ENCODE peak calls at places on chromosomes 4 and X, in seven cellular contexts. G is activated gamma-delta T cell treated with Interleukin-2 at 50 U/mL for 16 hours; F is activated CD4-positive, alpha-beta T cell treated with anti-CD3 and anti-CD28 coated beads, Interleukin-2, amount 50 U/mL, for 4 hours; K is right atrium auricular region; C is glomerular endothelial cell; S is NCI-H2107; Y is GM12892. A is an unnamed sample.

GRCh38 chr4:87497141-87497540 is 32.0 kb downstream of the SPARCL1 start:
- DNase-seq in G (no peak), Y (no peak), S (no peak), C (no peak), F (no peak), K (no peak), A (no peak)

GRCh38 chr4:115972967-115973366 is 859.5 kb upstream of the NDST4 start:
- DNase-seq in C (no peak), K (no peak), F (no peak), G (no peak), Y (no peak), S (no peak), A (no peak)

GRCh38 chr4:29309050-29309449 is 1411.1 kb upstream of the PCDH7 start:
- DNase-seq in S (no peak), G (no peak), K (no peak), Y (no peak), F (no peak), C (no peak), A (no peak)

GRCh38 chrX:29851971-29852605 is 363.3 kb upstream of the MAGEB2 start:
- DNase-seq in K (no peak), C (no peak), G (no peak), S (no peak), Y (no peak), F (no peak), A (no peak)

GRCh38 chr4:98710831-98711230 is 52.4 kb upstream of the TSPAN5 start:
- DNase-seq in Y (no peak), K (no peak), F (no peak), G (no peak), C (no peak), S (no peak), A (no peak)

GRCh38 chr4:171342646-171343045 is 470.6 kb upstream of the GALNTL6 start:
- DNase-seq in S (no peak), C (no peak), Y (no peak), K (no peak), F (no peak), G (no peak), A (no peak)

GRCh38 chr4:55004831-55005230 is 120.6 kb downstream of the KDR start:
- DNase-seq in C (no peak), K (no peak), F (no peak), G (no peak), Y (no peak), S (no peak), A (no peak)

GRCh38 chr4:80225628-80226027 is 28.3 kb downstream of the PRDM8 start:
- DNase-seq in S (no peak), G (no peak), C (no peak), K (no peak), Y (no peak), F (no peak), A (no peak)

GRCh38 chr4:164438321-164438720 is 315.6 kb upstream of the SMIM31 start:
- DNase-seq in K (no peak), G (no peak), F (no peak), C (no peak), Y (no peak), S (no peak), A (no peak)

GRCh38 chrX:153762636-153763173 is 1.3 kb upstream of the PLXNB3 start:
- DNase-seq in F (no peak), S (no peak), Y (no peak), C (no peak), G (no peak), K (no peak), A (no peak)

GRCh38 chr4:66704243-66704642 is 841.1 kb downstream of the CENPC start:
- DNase-seq in F (no peak), G (no peak), S (no peak), Y (no peak), C (no peak), K (no peak), A (no peak)

GRCh38 chrX:37755073-37755472 is 24.8 kb upstream of the CYBB start:
- DNase-seq in S (no peak), K (no peak), Y (no peak), C (no peak), G (no peak), F (no peak), A (peak)

GRCh38 chr4:14850374-14851097 is 151.7 kb upstream of the CPEB2 start:
- DNase-seq in S (no peak), Y (no peak), K (no peak), G (no peak), C (no peak), F (no peak), A (no peak)

GRCh38 chr4:145618210-145618911 is 824 bp upstream of the MMAA start:
- DNase-seq in K (no peak), S (no peak), C (no peak), G (no peak), Y (peak), F (peak), A (peak)

GRCh38 chr4:148447672-148448071 is 5.5 kb upstream of the NR3C2 start:
- DNase-seq in C (no peak), G (no peak), F (peak), K (no peak), S (no peak), Y (no peak), A (peak)

GRCh38 chrX:64152857-64153256 is 52.7 kb downstream of the AMER1 start:
- DNase-seq in C (no peak), Y (no peak), G (no peak), K (no peak), S (no peak), F (no peak), A (no peak)